ENCODE peak calls at places on chromosome 12, in four cellular contexts. H is neural progenitor cell, Q is DND-41, B is GM23248. Y is an unnamed sample.

GRCh38 chr12:38648813-38649212 is 256.6 kb downstream of the CPNE8 start:
- DNase-seq in B (no peak), H (no peak), Q (no peak), Y (no peak)

GRCh38 chr12:124426594-124427550 is 132.0 kb downstream of the RFLNA start:
- DNase-seq in B (no peak), H (peak; percentile 37), Q (no peak), Y (no peak)

GRCh38 chr12:15555466-15555865 is 233.2 kb downstream of the PTPRO start:
- DNase-seq in Q (no peak), B (no peak), H (no peak), Y (no peak)

GRCh38 chr12:105167346-105167745 is 59.8 kb downstream of the WASHC4 start:
- DNase-seq in Q (no peak), B (peak; percentile 52), H (no peak), Y (no peak)

GRCh38 chr12:46266382-46266791 is 2.5 kb downstream of the SLC38A1 start:
- DNase-seq in Q (no peak), B (peak; percentile 46), H (peak; percentile 36), Y (peak; percentile 42)

GRCh38 chr12:40127408-40127807 is 21.5 kb upstream of the SLC2A13 start:
- DNase-seq in H (no peak), B (no peak), Q (no peak), Y (no peak)

GRCh38 chr12:70829070-70829469 is 91.5 kb downstream of the PTPRR start:
- DNase-seq in H (no peak), Q (no peak), B (no peak), Y (no peak)

GRCh38 chr12:116280590-116281290 is 3.2 kb upstream of the MED13L start:
- DNase-seq in B (no peak), Q (no peak), H (no peak), Y (no peak)

GRCh38 chr12:92493816-92494215 is 209.0 kb upstream of the PLEKHG7 start:
- DNase-seq in Q (no peak), H (no peak), B (peak; percentile 48), Y (no peak)

GRCh38 chr12:83172441-83172840 is 485.7 kb downstream of the TMTC2 start:
- DNase-seq in Q (no peak), H (no peak), B (peak; percentile 64), Y (no peak)

GRCh38 chr12:116037941-116038837 is 239.3 kb downstream of the MED13L start:
- DNase-seq in H (no peak), B (peak; percentile 68), Q (no peak), Y (no peak)

GRCh38 chr12:25313591-25313990 is 62.9 kb upstream of the KRAS start:
- DNase-seq in Q (no peak), B (peak; percentile 35), H (no peak), Y (no peak)

GRCh38 chr12:42868291-42868690 is 278.7 kb upstream of the PRICKLE1 start:
- DNase-seq in B (no peak), H (no peak), Q (no peak), Y (no peak)

GRCh38 chr12:68416350-68416749 is 84.2 kb upstream of the MDM1 start:
- DNase-seq in B (no peak), Q (no peak), H (no peak), Y (no peak)

GRCh38 chr12:15613981-15614380 is 175.2 kb downstream of the EPS8 start:
- DNase-seq in B (peak; percentile 75), H (no peak), Q (no peak), Y (no peak)

GRCh38 chr12:74914378-74914777 is 295.3 kb downstream of the KCNC2 start:
- DNase-seq in B (no peak), Q (no peak), H (no peak), Y (no peak)

GRCh38 chr12:106914796-106915634 is 40.7 kb upstream of the TMEM263 start:
- DNase-seq in H (no peak), Q (peak; percentile 11), B (no peak), Y (no peak)

GRCh38 chr12:69107541-69107940 is 131.8 kb upstream of the CPSF6 start:
- DNase-seq in H (no peak), Q (no peak), B (no peak), Y (no peak)

GRCh38 chr12:67284561-67284960 is 15.4 kb downstream of the CAND1 start:
- DNase-seq in H (no peak), B (no peak), Q (no peak), Y (no peak)

GRCh38 chr12:8841778-8842177 is 19.4 kb downstream of the A2ML1 start:
- DNase-seq in B (no peak), H (no peak), Q (no peak), Y (no peak)

GRCh38 chr12:113040722-113041168 is 15.8 kb upstream of the DTX1 start:
- DNase-seq in B (peak; percentile 89), H (no peak), Q (no peak), Y (no peak)

GRCh38 chr12:30896461-30896860 is 30.1 kb upstream of the TSPAN11 start:
- DNase-seq in B (peak; percentile 81), H (no peak), Q (no peak), Y (no peak)

GRCh38 chr12:19026035-19026434 is 103.5 kb upstream of the PLEKHA5 start:
- DNase-seq in B (no peak), Q (no peak), H (no peak), Y (no peak)

GRCh38 chr12:114320910-114321309 is 85.0 kb downstream of the TBX5 start:
- DNase-seq in H (no peak), B (no peak), Q (no peak), Y (no peak)

GRCh38 chr12:75650989-75651695 is 139.7 kb upstream of the KRR1 start:
- DNase-seq in H (no peak), Q (no peak), B (no peak), Y (no peak)

GRCh38 chr12:48000878-48001321 is 3.4 kb downstream of the COL2A1 start:
- DNase-seq in H (peak; percentile 84), B (peak; percentile 86), Q (no peak), Y (no peak)

GRCh38 chr12:131077931-131078391 is 124.3 kb downstream of the ADGRD1 start:
- DNase-seq in H (no peak), B (no peak), Q (no peak), Y (no peak)

GRCh38 chr12:104667139-104667538 is 210.4 kb downstream of the CHST11 start:
- DNase-seq in B (peak; percentile 73), Q (no peak), H (no peak), Y (no peak)

GRCh38 chr12:121345151-121345810 is 6.9 kb downstream of the ANAPC5 start:
- DNase-seq in H (no peak), B (no peak), Q (no peak), Y (no peak)

GRCh38 chr12:21925296-21925913 is 15.8 kb downstream of the ABCC9 start:
- DNase-seq in H (no peak), Q (no peak), B (peak; percentile 49), Y (no peak)

GRCh38 chr12:34204830-34205285 is 182.6 kb downstream of the ALG10 start:
- DNase-seq in B (no peak), Q (no peak), H (no peak), Y (no peak)

GRCh38 chr12:118135788-118136558 is at the start of gene PEBP1:
- DNase-seq in H (peak; percentile 89), Q (peak; percentile 96), B (peak; percentile 96), Y (peak; percentile 90)

GRCh38 chr12:41402804-41403203 is 214.7 kb downstream of the PDZRN4 start:
- DNase-seq in H (no peak), Q (no peak), B (peak; percentile 5), Y (no peak)

GRCh38 chr12:53603196-53603595 is 23.0 kb downstream of the ATF7 start:
- DNase-seq in B (no peak), H (no peak), Q (no peak), Y (no peak)

GRCh38 chr12:90013409-90013808 is 304.8 kb upstream of the ATP2B1 start:
- DNase-seq in H (peak; percentile 38), Q (no peak), B (no peak), Y (peak; percentile 50)

GRCh38 chr12:87157791-87158190 is 871.4 kb downstream of the C12orf50 start:
- DNase-seq in Q (no peak), B (peak; percentile 94), H (no peak), Y (no peak)

GRCh38 chr12:115103884-115104883 is 420.2 kb upstream of the TBX3 start:
- DNase-seq in B (no peak), H (no peak), Q (no peak), Y (no peak)

DNA sequence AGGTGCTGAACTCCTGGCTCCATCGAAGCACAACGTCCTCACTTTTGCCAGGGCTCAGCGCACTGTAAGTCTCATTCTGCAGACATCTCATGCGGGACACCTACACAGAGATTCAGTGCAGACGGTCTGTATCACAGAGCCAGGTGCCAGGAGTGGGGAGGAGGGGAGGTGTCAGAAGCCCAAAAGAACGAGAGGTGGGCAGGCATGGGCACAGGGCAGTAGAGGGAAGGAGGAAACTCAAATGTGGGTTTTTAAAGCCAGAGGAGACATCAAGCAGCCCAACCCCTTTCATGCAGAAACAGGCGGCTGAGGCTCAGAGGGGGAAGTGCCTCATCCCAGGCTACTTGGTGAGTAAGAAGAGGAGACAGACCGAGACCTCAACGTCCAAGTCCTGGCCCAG is 2.5 kb upstream of the LPAR5 start:
- DNase-seq in H (no peak), Q (no peak), B (no peak), Y (peak; percentile 58)
- H3K27ac ChIP-seq in H (no peak overlapping the region), Q (no peak overlapping the region), B (no peak overlapping the region), Y (peak overlapping the region; percentile 22)

DNA sequence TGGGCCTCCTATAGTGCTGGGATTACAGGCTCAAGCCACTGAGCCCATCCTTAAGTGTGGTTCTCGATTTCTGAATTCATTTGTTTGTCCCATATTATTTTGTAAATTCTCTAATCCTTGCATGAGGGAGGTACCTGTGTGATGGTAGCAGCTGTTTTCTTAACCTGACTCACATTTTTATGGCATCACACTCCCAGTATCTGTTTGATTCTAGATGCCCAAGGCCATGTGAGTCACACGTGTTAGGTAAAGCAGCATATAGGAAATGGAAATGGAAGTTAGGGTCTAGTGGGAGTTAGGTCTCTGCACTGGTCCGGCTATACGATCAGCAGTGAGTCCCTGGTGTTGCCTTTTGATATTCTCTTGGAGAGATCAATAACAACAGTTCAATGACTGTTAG is 198.1 kb downstream of the ERC1 start:
- DNase-seq in H (no peak), B (no peak), Q (no peak), Y (no peak)
- H2AFZ ChIP-seq in H (no peak overlapping the region), B (no peak overlapping the region), Q (no peak overlapping the region), Y (no peak overlapping the region)

GRCh38 chr12:109247831-109248654 is 61.0 kb downstream of the FOXN4 start:
- DNase-seq in Q (no peak), B (no peak), H (no peak), Y (no peak)
- H3K4me1 ChIP-seq in Q (no peaks in the 10 kb centered on the region), B (no peaks in the 10 kb centered on the region), H (no peaks in the 10 kb centered on the region), Y (no peaks in the 10 kb centered on the region)

GRCh38 chr12:12534975-12535374 is 27.7 kb downstream of the DUSP16 start:
- DNase-seq in Q (no peak), B (no peak), H (no peak), Y (no peak)

GRCh38 chr12:12529783-12530421 is 32.8 kb downstream of the DUSP16 start:
- DNase-seq in H (no peak), B (no peak), Q (no peak), Y (no peak)

GRCh38 chr12:12531194-12531593 is 31.5 kb downstream of the DUSP16 start:
- DNase-seq in H (no peak), B (no peak), Q (no peak), Y (no peak)

GRCh38 chr12:12534134-12534866 is 28.4 kb downstream of the DUSP16 start:
- DNase-seq in H (peak; percentile 29), Q (no peak), B (no peak), Y (no peak)

GRCh38 chr12:12533238-12533829 is 29.3 kb downstream of the DUSP16 start:
- DNase-seq in H (no peak), B (no peak), Q (no peak), Y (no peak)
- H3K27ac ChIP-seq in H (no peak overlapping the region), B (no peak overlapping the region), Q (no peak overlapping the region), Y (no peak overlapping the region)